ENCODE peak calls at places on chromosomes 5 and 9, in eight cellular contexts. One of them, this sample, is unnamed.

GRCh38 chr9:85178486-85178885 is 509.0 kb downstream of the NTRK2 start:
- DNase-seq in WERI-Rb-1: no peak
- DNase-seq in OCI-LY7: no peak
- DNase-seq in A549: no peak
- DNase-seq in mammary epithelial cell: peak; percentile 47
- DNase-seq in progenitor cell of endocrine pancreas: no peak
- DNase-seq in endothelial cell: peak; percentile 4
- DNase-seq in left ventricle myocardium inferior: no peak
- DNase-seq in this sample: no peak

GRCh38 chr5:159947708-159948358 is 31.6 kb downstream of the ADRA1B start:
- DNase-seq in endothelial cell: no peak
- DNase-seq in A549: no peak
- DNase-seq in WERI-Rb-1: peak; percentile 46
- DNase-seq in mammary epithelial cell: no peak
- DNase-seq in left ventricle myocardium inferior: no peak
- DNase-seq in progenitor cell of endocrine pancreas: no peak
- DNase-seq in OCI-LY7: no peak
- DNase-seq in this sample: no peak

GRCh38 chr5:24320633-24321032 is 324.1 kb downstream of the CDH10 start:
- DNase-seq in OCI-LY7: no peak
- DNase-seq in progenitor cell of endocrine pancreas: no peak
- DNase-seq in mammary epithelial cell: no peak
- DNase-seq in A549: no peak
- DNase-seq in WERI-Rb-1: no peak
- DNase-seq in endothelial cell: no peak
- DNase-seq in left ventricle myocardium inferior: no peak
- DNase-seq in this sample: no peak

GRCh38 chr5:75438722-75439121 is 72.7 kb downstream of the CERT1 start:
- DNase-seq in WERI-Rb-1: no peak
- DNase-seq in progenitor cell of endocrine pancreas: no peak
- DNase-seq in OCI-LY7: no peak
- DNase-seq in endothelial cell: no peak
- DNase-seq in left ventricle myocardium inferior: no peak
- DNase-seq in A549: no peak
- DNase-seq in mammary epithelial cell: peak; percentile 26
- DNase-seq in this sample: no peak

GRCh38 chr5:114789773-114790402 is 379.8 kb downstream of the TRIM36 start:
- DNase-seq in endothelial cell: no peak
- DNase-seq in OCI-LY7: peak; percentile 32
- DNase-seq in A549: peak; percentile 5
- DNase-seq in left ventricle myocardium inferior: no peak
- DNase-seq in mammary epithelial cell: peak; percentile 9
- DNase-seq in WERI-Rb-1: no peak
- DNase-seq in progenitor cell of endocrine pancreas: no peak
- DNase-seq in this sample: peak; percentile 30

GRCh38 chr5:54425258-54425657 is 30.2 kb upstream of the HSPB3 start:
- DNase-seq in progenitor cell of endocrine pancreas: no peak
- DNase-seq in WERI-Rb-1: no peak
- DNase-seq in left ventricle myocardium inferior: no peak
- DNase-seq in A549: no peak
- DNase-seq in endothelial cell: no peak
- DNase-seq in mammary epithelial cell: no peak
- DNase-seq in OCI-LY7: no peak
- DNase-seq in this sample: no peak

GRCh38 chr5:150358261-150359095 is 981 bp downstream of the TCOF1 start:
- DNase-seq in WERI-Rb-1: no peak
- DNase-seq in A549: no peak
- DNase-seq in endothelial cell: no peak
- DNase-seq in mammary epithelial cell: peak; percentile 62
- DNase-seq in left ventricle myocardium inferior: no peak
- DNase-seq in OCI-LY7: peak; percentile 57
- DNase-seq in progenitor cell of endocrine pancreas: no peak
- DNase-seq in this sample: no peak

GRCh38 chr9:92711146-92711545 is 41.2 kb upstream of the IPPK start:
- DNase-seq in progenitor cell of endocrine pancreas: no peak
- DNase-seq in endothelial cell: no peak
- DNase-seq in left ventricle myocardium inferior: no peak
- DNase-seq in mammary epithelial cell: no peak
- DNase-seq in OCI-LY7: no peak
- DNase-seq in WERI-Rb-1: no peak
- DNase-seq in A549: no peak
- DNase-seq in this sample: no peak

GRCh38 chr5:61330341-61330878 is 1.6 kb upstream of the ZSWIM6 start:
- DNase-seq in OCI-LY7: no peak
- DNase-seq in progenitor cell of endocrine pancreas: no peak
- DNase-seq in left ventricle myocardium inferior: peak; percentile 27
- DNase-seq in mammary epithelial cell: peak; percentile 67
- DNase-seq in endothelial cell: peak; percentile 34
- DNase-seq in A549: peak; percentile 59
- DNase-seq in WERI-Rb-1: peak; percentile 49
- DNase-seq in this sample: peak; percentile 15

GRCh38 chr9:29609282-29609681 is 2036.0 kb upstream of the C9orf72 start:
- DNase-seq in left ventricle myocardium inferior: no peak
- DNase-seq in endothelial cell: no peak
- DNase-seq in A549: no peak
- DNase-seq in WERI-Rb-1: no peak
- DNase-seq in progenitor cell of endocrine pancreas: no peak
- DNase-seq in mammary epithelial cell: no peak
- DNase-seq in OCI-LY7: no peak
- DNase-seq in this sample: no peak

GRCh38 chr9:29616844-29617243 is 2043.6 kb upstream of the C9orf72 start:
- DNase-seq in A549: no peak
- DNase-seq in OCI-LY7: no peak
- DNase-seq in left ventricle myocardium inferior: no peak
- DNase-seq in mammary epithelial cell: no peak
- DNase-seq in WERI-Rb-1: no peak
- DNase-seq in endothelial cell: no peak
- DNase-seq in progenitor cell of endocrine pancreas: no peak
- DNase-seq in this sample: no peak

DNA sequence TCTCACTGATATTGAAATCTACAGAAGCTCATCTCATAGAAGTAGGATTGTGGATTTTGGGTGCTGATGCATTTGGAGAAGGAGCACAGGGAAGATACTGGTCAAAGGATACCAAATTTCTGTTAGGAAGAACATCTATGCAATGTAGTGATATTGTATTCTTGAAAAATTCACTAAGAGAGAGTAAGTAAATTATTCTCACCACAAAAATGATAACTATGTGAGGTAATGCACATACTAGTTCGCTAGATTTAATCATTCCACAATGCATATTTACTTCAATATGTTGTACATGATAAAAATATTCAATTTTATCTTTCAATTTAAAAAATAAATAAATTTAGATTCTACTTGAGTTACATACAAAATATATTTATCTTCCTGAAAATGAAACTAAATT is 2040.5 kb upstream of the C9orf72 start:
- DNase-seq in endothelial cell: no peak
- DNase-seq in left ventricle myocardium inferior: no peak
- DNase-seq in OCI-LY7: no peak
- DNase-seq in A549: no peak
- DNase-seq in mammary epithelial cell: no peak
- DNase-seq in WERI-Rb-1: no peak
- DNase-seq in progenitor cell of endocrine pancreas: no peak
- DNase-seq in this sample: no peak
- TF ChIP-seq CTCF in endothelial cell: no peak
- TF ChIP-seq CTCF in left ventricle myocardium inferior: no peak
- TF ChIP-seq CTCF in OCI-LY7: no peak
- TF ChIP-seq CTCF in A549: no peak
- TF ChIP-seq CTCF in mammary epithelial cell: no peak
- TF ChIP-seq CTCF in WERI-Rb-1: no peak
- TF ChIP-seq CTCF in progenitor cell of endocrine pancreas: no peak
- TF ChIP-seq CTCF in this sample: no peak

GRCh38 chr9:37104183-37104889 is 16.0 kb upstream of the ZCCHC7 start:
- DNase-seq in A549: no peak
- DNase-seq in endothelial cell: no peak
- DNase-seq in OCI-LY7: no peak
- DNase-seq in progenitor cell of endocrine pancreas: no peak
- DNase-seq in left ventricle myocardium inferior: no peak
- DNase-seq in mammary epithelial cell: peak; percentile 88
- DNase-seq in WERI-Rb-1: no peak
- DNase-seq in this sample: no peak

GRCh38 chr9:37100317-37100716 is 20.1 kb upstream of the ZCCHC7 start:
- DNase-seq in WERI-Rb-1: peak; percentile 41
- DNase-seq in A549: no peak
- DNase-seq in progenitor cell of endocrine pancreas: no peak
- DNase-seq in mammary epithelial cell: peak; percentile 67
- DNase-seq in endothelial cell: no peak
- DNase-seq in OCI-LY7: no peak
- DNase-seq in left ventricle myocardium inferior: no peak
- DNase-seq in this sample: no peak

GRCh38 chr9:37105169-37105750 is 15.1 kb upstream of the ZCCHC7 start:
- DNase-seq in endothelial cell: no peak
- DNase-seq in left ventricle myocardium inferior: no peak
- DNase-seq in mammary epithelial cell: no peak
- DNase-seq in WERI-Rb-1: no peak
- DNase-seq in progenitor cell of endocrine pancreas: no peak
- DNase-seq in A549: no peak
- DNase-seq in OCI-LY7: no peak
- DNase-seq in this sample: no peak

GRCh38 chr9:37100750-37101149 is 19.6 kb upstream of the ZCCHC7 start:
- DNase-seq in A549: no peak
- DNase-seq in mammary epithelial cell: no peak
- DNase-seq in endothelial cell: no peak
- DNase-seq in left ventricle myocardium inferior: no peak
- DNase-seq in progenitor cell of endocrine pancreas: no peak
- DNase-seq in WERI-Rb-1: no peak
- DNase-seq in OCI-LY7: peak; percentile 54
- DNase-seq in this sample: no peak

DNA sequence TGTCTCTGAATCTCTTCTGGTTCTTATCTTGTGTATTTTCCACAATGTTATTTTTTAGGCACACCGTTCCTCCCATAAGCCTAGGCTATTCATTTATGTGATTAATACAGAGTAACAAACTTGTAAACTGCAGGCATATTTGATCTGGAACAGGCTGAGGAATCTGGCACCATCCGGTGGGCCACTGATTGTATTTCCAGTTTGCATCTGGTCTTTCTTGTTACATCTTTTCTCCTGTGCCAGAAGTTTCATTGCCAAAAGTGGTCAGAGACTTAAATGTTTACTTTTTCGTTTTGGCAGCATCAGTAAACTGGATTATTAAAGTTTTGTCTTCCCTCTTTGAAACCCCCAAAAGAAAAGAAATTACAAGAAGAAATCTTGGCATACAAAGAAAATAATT is 17.9 kb upstream of the ZCCHC7 start:
- DNase-seq in A549: no peak
- DNase-seq in left ventricle myocardium inferior: no peak
- DNase-seq in OCI-LY7: no peak
- DNase-seq in progenitor cell of endocrine pancreas: no peak
- DNase-seq in WERI-Rb-1: no peak
- DNase-seq in endothelial cell: no peak
- DNase-seq in mammary epithelial cell: no peak
- DNase-seq in this sample: no peak
- TF ChIP-seq CTCF in A549: no peak
- TF ChIP-seq CTCF in left ventricle myocardium inferior: no peak
- TF ChIP-seq CTCF in OCI-LY7: peak; percentile 34
- TF ChIP-seq CTCF in progenitor cell of endocrine pancreas: no peak
- TF ChIP-seq CTCF in WERI-Rb-1: no peak
- TF ChIP-seq CTCF in endothelial cell: no peak
- TF ChIP-seq CTCF in mammary epithelial cell: no peak
- TF ChIP-seq CTCF in this sample: no peak

GRCh38 chr5:9265391-9266287 is 280.2 kb downstream of the SEMA5A start:
- DNase-seq in mammary epithelial cell: peak; percentile 93
- DNase-seq in OCI-LY7: no peak
- DNase-seq in left ventricle myocardium inferior: peak; percentile 36
- DNase-seq in A549: no peak
- DNase-seq in WERI-Rb-1: no peak
- DNase-seq in endothelial cell: no peak
- DNase-seq in progenitor cell of endocrine pancreas: no peak
- DNase-seq in this sample: no peak
- TF ChIP-seq CTCF in mammary epithelial cell: no peak
- TF ChIP-seq CTCF in OCI-LY7: no peak
- TF ChIP-seq CTCF in left ventricle myocardium inferior: no peak
- TF ChIP-seq CTCF in A549: no peak
- TF ChIP-seq CTCF in WERI-Rb-1: no peak
- TF ChIP-seq CTCF in endothelial cell: no peak
- TF ChIP-seq CTCF in progenitor cell of endocrine pancreas: no peak
- TF ChIP-seq CTCF in this sample: no peak

GRCh38 chr9:131624636-131625241 is 79.4 kb downstream of the PRRT1B start:
- DNase-seq in endothelial cell: no peak
- DNase-seq in OCI-LY7: no peak
- DNase-seq in progenitor cell of endocrine pancreas: no peak
- DNase-seq in WERI-Rb-1: peak; percentile 67
- DNase-seq in A549: no peak
- DNase-seq in mammary epithelial cell: no peak
- DNase-seq in left ventricle myocardium inferior: peak; percentile 65
- DNase-seq in this sample: no peak

GRCh38 chr9:131627326-131627845 is 82.1 kb downstream of the PRRT1B start:
- DNase-seq in endothelial cell: no peak
- DNase-seq in OCI-LY7: no peak
- DNase-seq in A549: no peak
- DNase-seq in WERI-Rb-1: no peak
- DNase-seq in mammary epithelial cell: no peak
- DNase-seq in left ventricle myocardium inferior: no peak
- DNase-seq in progenitor cell of endocrine pancreas: no peak
- DNase-seq in this sample: no peak

GRCh38 chr9:131625388-131625787 is 80.1 kb downstream of the PRRT1B start:
- DNase-seq in left ventricle myocardium inferior: no peak
- DNase-seq in OCI-LY7: no peak
- DNase-seq in WERI-Rb-1: no peak
- DNase-seq in progenitor cell of endocrine pancreas: no peak
- DNase-seq in A549: no peak
- DNase-seq in endothelial cell: no peak
- DNase-seq in mammary epithelial cell: no peak
- DNase-seq in this sample: no peak

GRCh38 chr9:131627846-131628820 is 82.8 kb downstream of the PRRT1B start:
- DNase-seq in progenitor cell of endocrine pancreas: no peak
- DNase-seq in left ventricle myocardium inferior: no peak
- DNase-seq in WERI-Rb-1: peak; percentile 40
- DNase-seq in A549: no peak
- DNase-seq in mammary epithelial cell: no peak
- DNase-seq in OCI-LY7: no peak
- DNase-seq in endothelial cell: no peak
- DNase-seq in this sample: peak; percentile 64

DNA sequence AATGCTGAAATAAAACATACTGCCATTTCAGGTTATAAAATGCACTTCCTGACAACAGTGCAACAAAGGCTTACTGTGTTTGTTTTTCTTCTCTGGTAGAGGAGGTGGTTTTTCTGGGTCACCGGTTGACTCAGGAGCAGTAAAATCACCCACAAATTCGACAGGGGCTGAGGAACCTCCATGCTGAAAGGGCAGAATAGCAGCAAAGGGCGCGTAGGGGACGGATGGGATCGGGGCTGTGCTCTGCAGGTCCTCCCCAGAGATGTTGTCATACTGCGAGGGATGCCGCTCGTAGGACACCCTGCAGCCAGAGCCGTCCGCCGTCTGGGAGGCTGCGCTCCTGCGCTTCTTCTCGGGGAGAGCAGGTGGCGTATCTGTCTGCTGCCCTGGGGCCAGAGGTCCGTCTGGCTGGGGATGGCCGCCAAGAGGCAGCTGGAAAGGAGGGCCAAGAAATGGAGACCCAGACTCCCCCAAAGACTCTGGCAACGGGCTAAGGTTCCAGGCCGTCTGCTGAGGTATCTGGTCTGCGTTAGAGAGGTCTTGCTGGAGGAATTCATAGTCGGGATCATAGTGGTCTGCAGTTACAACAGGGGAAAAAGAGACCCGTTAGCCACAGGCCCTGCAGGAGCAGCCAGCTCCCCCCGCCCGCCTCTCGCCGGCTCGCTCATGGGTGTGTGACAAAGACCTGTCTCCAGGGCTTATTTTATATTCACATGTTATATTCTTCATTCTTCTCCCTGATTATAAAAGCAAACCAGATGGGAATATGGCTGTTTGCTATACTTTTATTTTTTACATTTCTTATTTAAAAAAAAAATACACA is 80.7 kb downstream of the PRRT1B start:
- DNase-seq in left ventricle myocardium inferior: no peak
- DNase-seq in progenitor cell of endocrine pancreas: no peak
- DNase-seq in A549: no peak
- DNase-seq in WERI-Rb-1: no peak
- DNase-seq in endothelial cell: no peak
- DNase-seq in mammary epithelial cell: no peak
- DNase-seq in OCI-LY7: no peak
- DNase-seq in this sample: no peak
- TF ChIP-seq CTCF in left ventricle myocardium inferior: no peak
- TF ChIP-seq CTCF in progenitor cell of endocrine pancreas: no peak
- TF ChIP-seq CTCF in A549: no peak
- TF ChIP-seq CTCF in WERI-Rb-1: peak; percentile 6
- TF ChIP-seq CTCF in endothelial cell: no peak
- TF ChIP-seq CTCF in mammary epithelial cell: no peak
- TF ChIP-seq CTCF in OCI-LY7: no peak
- TF ChIP-seq CTCF in this sample: no peak

This sample was measured in GM13976.